ENCODE peak calls at places on chromosome 7, in five cellular contexts. G is keratinocyte, Q is heart right ventricle, C is OCI-LY7, L is Panc1. A is an unnamed sample.

GRCh38 chr7:11612737-11613136 is 219.3 kb downstream of the THSD7A start:
- DNase-seq in G (no peak), Q (no peak), C (no peak), L (no peak), A (no peak)

GRCh38 chr7:99409192-99409572 is 413 bp downstream of the BUD31 start:
- DNase-seq in G (no peak), Q (no peak), C (peak), L (no peak), A (no peak)

GRCh38 chr7:77563275-77563674 is 26.2 kb downstream of the PTPN12 start:
- DNase-seq in G (no peak), Q (no peak), C (no peak), L (no peak), A (peak)

GRCh38 chr7:131774419-131775220 is 218.2 kb upstream of the PODXL start:
- DNase-seq in G (no peak), Q (no peak), C (no peak), L (no peak), A (no peak)

GRCh38 chr7:113370910-113371309 is 252.6 kb upstream of the SMIM30 start:
- DNase-seq in G (no peak), Q (no peak), C (no peak), L (no peak), A (no peak)

GRCh38 chr7:132492841-132493445 is 83.3 kb downstream of the PLXNA4 start:
- DNase-seq in G (no peak), Q (no peak), C (no peak), L (no peak), A (no peak)

GRCh38 chr7:42694894-42695553 is 216.8 kb downstream of the C7orf25 start:
- DNase-seq in G (no peak), Q (no peak), C (no peak), L (no peak), A (peak)

GRCh38 chr7:44980393-44981034 is 1.7 kb upstream of the MYO1G start:
- DNase-seq in G (no peak), Q (no peak), C (peak), L (no peak), A (no peak)

GRCh38 chr7:1911571-1911970 is 241.5 kb downstream of the ELFN1 start:
- DNase-seq in G (no peak), Q (no peak), C (no peak), L (no peak), A (no peak)

GRCh38 chr7:1914321-1914720 is 244.2 kb downstream of the ELFN1 start:
- DNase-seq in G (no peak), Q (peak), C (no peak), L (no peak), A (no peak)

GRCh38 chr7:1913290-1914282 is 243.5 kb downstream of the ELFN1 start:
- DNase-seq in G (no peak), Q (peak), C (no peak), L (no peak), A (no peak)

GRCh38 chr7:1910827-1911226 is 240.8 kb downstream of the ELFN1 start:
- DNase-seq in G (no peak), Q (peak), C (no peak), L (no peak), A (no peak)

GRCh38 chr7:1912472-1913289 is 242.6 kb downstream of the ELFN1 start:
- DNase-seq in G (no peak), Q (peak), C (no peak), L (no peak), A (no peak)
- TF ChIP-seq CTCF in G (no peak), Q (peak), C (no peak), L (no peak), A (no peak)

DNA sequence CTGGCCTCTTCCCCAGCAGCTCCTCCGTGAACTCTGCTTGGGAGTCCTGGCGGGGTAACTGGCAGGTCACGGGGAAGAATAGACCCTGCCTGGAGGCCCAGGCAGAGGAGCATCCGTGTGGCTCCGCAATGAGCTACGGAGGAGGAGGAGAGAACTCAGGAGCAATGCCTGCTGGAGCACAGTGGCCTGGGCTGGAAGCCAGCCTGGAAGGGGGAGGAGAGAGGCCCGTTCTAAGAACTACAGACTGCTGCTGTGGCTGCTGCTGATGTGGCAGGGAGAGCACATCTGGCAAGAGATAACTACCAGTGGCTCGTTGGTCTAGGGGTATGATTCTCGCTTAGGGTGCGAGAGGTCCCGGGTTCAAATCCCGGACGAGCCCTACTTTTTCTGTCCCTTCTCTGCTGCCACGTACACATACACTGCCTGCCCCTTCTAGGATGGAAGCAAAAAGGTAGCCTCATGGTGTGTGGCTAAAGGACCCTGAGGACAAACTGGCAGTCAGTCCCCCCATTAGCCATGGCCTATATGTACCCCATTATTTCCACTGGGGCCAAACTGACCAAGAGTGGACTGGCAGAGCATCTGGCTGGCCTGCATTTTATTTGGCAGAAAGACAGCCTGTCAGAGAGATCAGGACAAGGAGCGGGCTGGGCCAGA is 7.7 kb upstream of the OPN1SW start:
- DNase-seq in G (peak), Q (peak), C (no peak), L (peak), A (no peak)
- H3K4me3 ChIP-seq in G (no peak), Q (no peak), C (no peak), L (no peak), A (no peak)

GRCh38 chr7:80542398-80542797 is 30.5 kb upstream of the GNAT3 start:
- DNase-seq in G (no peak), Q (no peak), C (no peak), L (peak), A (peak)

GRCh38 chr7:80537091-80537490 is 25.2 kb upstream of the GNAT3 start:
- DNase-seq in G (no peak), Q (no peak), C (no peak), L (no peak), A (no peak)

DNA sequence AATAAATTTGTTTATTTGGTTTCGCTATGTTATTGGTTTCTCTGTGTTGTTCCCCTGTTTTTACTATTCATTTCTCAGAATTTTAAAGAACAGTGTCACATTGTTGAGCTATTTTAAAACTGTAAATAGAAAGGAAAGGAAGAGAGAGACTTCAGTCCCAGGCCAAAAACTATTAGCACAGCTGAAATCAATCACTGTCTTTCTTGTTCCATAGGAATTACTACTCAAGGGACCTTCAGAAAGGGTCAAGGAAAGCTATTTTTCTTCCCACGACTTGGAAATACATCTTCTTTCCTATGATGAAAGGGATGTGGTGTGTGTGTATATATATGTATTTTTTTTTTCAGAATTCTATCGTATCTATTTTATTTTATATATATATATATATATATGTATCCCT is 29.0 kb upstream of the GNAT3 start:
- DNase-seq in G (no peak), Q (no peak), C (no peak), L (no peak), A (no peak)
- TF ChIP-seq CTCF in G (no peak), Q (no peak), C (no peak), L (no peak), A (no peak)

GRCh38 chr7:136254148-136254547 is 277.0 kb upstream of the MTPN start:
- DNase-seq in G (no peak), Q (no peak), C (no peak), L (no peak), A (no peak)
- H3K4me3 ChIP-seq in G (no peak), Q (no peak), C (no peak), L (no peak), A (no peak)

DNA sequence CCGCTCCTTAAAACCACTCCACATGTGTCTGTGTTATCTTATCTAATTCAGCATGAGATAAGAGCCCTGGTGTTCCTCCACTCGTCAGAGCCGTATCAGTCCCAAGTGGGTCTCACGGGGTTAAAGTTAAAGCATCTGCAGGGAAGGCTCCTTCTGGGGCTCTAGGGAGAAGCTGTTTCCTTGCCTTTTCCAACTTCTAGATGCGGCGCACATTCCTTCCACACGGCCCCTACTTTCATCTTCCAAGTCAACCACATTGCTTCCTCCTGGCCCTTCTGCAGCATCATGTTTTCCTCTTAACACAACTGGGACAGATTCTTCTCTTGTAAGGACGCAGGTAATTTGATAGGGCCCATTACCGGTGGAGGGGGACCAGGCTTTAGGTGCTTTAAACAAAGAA is 620.1 kb upstream of the DPP6 start:
- DNase-seq in G (no peak), Q (no peak), C (no peak), L (no peak), A (no peak)
- TF ChIP-seq CTCF in G (no peak), Q (no peak), C (no peak), L (no peak), A (no peak)

DNA sequence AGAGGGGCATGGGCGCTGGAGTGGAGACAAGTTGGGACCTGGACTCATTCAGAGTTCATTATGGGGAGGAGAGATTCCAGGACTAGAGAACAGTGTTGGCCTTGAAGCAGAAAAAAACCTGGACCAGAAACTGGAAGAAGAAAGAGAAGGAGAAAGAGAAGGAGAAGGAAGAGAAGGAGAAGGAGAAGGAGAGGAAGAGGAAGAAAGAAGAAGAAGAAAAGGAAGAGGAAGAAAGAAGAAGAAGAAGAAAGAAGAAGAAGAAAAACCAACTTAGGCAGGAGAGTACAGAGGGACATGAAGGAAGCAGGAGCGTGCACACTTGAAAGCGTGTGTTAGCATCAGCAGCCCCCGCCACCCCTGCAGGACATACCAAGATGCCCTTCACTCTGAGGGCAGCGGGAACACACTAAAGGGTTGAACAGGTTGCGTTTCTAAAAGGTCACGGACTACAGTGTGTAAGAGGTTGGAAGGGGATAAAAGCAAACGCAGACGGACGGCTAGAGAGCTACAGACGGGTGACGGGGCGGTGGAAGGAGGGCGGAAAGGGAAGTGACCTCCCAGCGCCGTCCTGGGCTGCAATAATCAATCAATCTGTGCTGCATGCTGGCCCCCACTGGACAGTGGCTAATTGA is 95.3 kb downstream of the SEC61G start:
- DNase-seq in G (no peak), Q (no peak), C (no peak), L (no peak), A (no peak)
- H3K4me3 ChIP-seq in G (peak), Q (peak), C (no peak), L (peak), A (peak)

GRCh38 chr7:155462163-155462735 is 4.3 kb downstream of the EN2 start:
- DNase-seq in G (no peak), Q (no peak), C (no peak), L (no peak), A (no peak)
- TF ChIP-seq CTCF in G (no peak), Q (no peak), C (no peak), L (no peak), A (no peak)

GRCh38 chr7:102138676-102139075 is 148.0 kb upstream of the SH2B2 start:
- DNase-seq in G (no peak), Q (no peak), C (no peak), L (no peak), A (no peak)
- H3K4me3 ChIP-seq in G (no peak), Q (no peak), C (no peak), L (no peak), A (no peak)

GRCh38 chr7:121371367-121371766 is 24.7 kb downstream of the FAM3C start:
- DNase-seq in G (no peak), Q (no peak), C (no peak), L (no peak), A (no peak)

GRCh38 chr7:121376982-121377381 is 19.1 kb downstream of the FAM3C start:
- DNase-seq in G (no peak), Q (no peak), C (no peak), L (no peak), A (no peak)

GRCh38 chr7:121369462-121369861 is 26.6 kb downstream of the FAM3C start:
- DNase-seq in G (no peak), Q (no peak), C (no peak), L (no peak), A (no peak)

GRCh38 chr7:121372376-121373024 is 23.6 kb downstream of the FAM3C start:
- DNase-seq in G (no peak), Q (no peak), C (peak), L (no peak), A (no peak)

GRCh38 chr7:121373177-121373576 is 22.9 kb downstream of the FAM3C start:
- DNase-seq in G (no peak), Q (no peak), C (peak), L (no peak), A (no peak)
- TF ChIP-seq CTCF in G (no peak), Q (no peak), C (peak), L (no peak), A (no peak)

GRCh38 chr7:74023037-74023436 is 4.9 kb upstream of the ELN start:
- DNase-seq in G (no peak), Q (peak), C (no peak), L (no peak), A (no peak)
- H3K4me3 ChIP-seq in G (no peak), Q (no peak), C (no peak), L (no peak), A (no peak)

A was measured in LNCaP clone FGC.